ENCODE peak calls at places on chromosomes 6 and 20, in eight cellular contexts. W, Q, P, X, C, A, Y and G are unnamed samples.

GRCh38 chr20:16599257-16599656 is 26.0 kb upstream of the KIF16B start:
- DNase-seq in A (no peak), Y (no peak), P (no peak), W (no peak), Q (no peak), X (no peak), C (no peak), G (peak; percentile 26)

GRCh38 chr6:43698584-43699349 is 11.2 kb upstream of the MRPS18A start:
- DNase-seq in Q (no peak), X (no peak), C (no peak), P (no peak), Y (peak; percentile 59), A (no peak), W (peak; percentile 49), G (no peak)

GRCh38 chr20:33410081-33410742 is 8.9 kb upstream of the CDK5RAP1 start:
- DNase-seq in W (no peak), X (no peak), C (no peak), Q (no peak), A (no peak), Y (no peak), P (no peak), G (no peak)

GRCh38 chr6:121823437-121823851 is 388.0 kb downstream of the GJA1 start:
- DNase-seq in Q (peak; percentile 66), W (no peak), Y (no peak), P (no peak), X (no peak), A (no peak), C (no peak), G (no peak)

GRCh38 chr6:2509746-2510145 is 241.0 kb downstream of the MYLK4 start:
- DNase-seq in P (no peak), Y (no peak), W (no peak), C (no peak), A (no peak), X (no peak), Q (no peak), G (no peak)

GRCh38 chr6:24078200-24078599 is 47.8 kb upstream of the NRSN1 start:
- DNase-seq in A (no peak), P (no peak), Y (no peak), X (no peak), C (no peak), W (no peak), Q (no peak), G (no peak)

GRCh38 chr20:62686869-62687830 is 21.5 kb upstream of the NTSR1 start:
- DNase-seq in W (no peak), Y (peak; percentile 37), X (no peak), P (no peak), Q (no peak), C (no peak), A (no peak), G (no peak)

GRCh38 chr6:47027315-47027714 is 14.8 kb downstream of the ADGRF1 start:
- DNase-seq in C (no peak), Y (no peak), A (no peak), W (no peak), Q (no peak), P (no peak), X (no peak), G (no peak)

GRCh38 chr20:44643596-44644383 is 7.7 kb downstream of the ADA start:
- DNase-seq in C (peak; percentile 56), Q (no peak), P (peak; percentile 34), X (peak; percentile 78), Y (peak; percentile 46), W (peak; percentile 50), A (peak; percentile 63), G (peak; percentile 50)

GRCh38 chr6:132231121-132231520 is 170.2 kb downstream of the MOXD1 start:
- DNase-seq in W (no peak), Y (no peak), Q (no peak), C (no peak), X (no peak), A (no peak), P (no peak), G (no peak)

GRCh38 chr6:36783603-36784378 is 55.5 kb downstream of the CPNE5 start:
- DNase-seq in P (no peak), Q (no peak), Y (no peak), W (no peak), C (no peak), X (no peak), A (no peak), G (no peak)

GRCh38 chr6:84284428-84285033 is 57.1 kb upstream of the CEP162 start:
- DNase-seq in P (no peak), W (no peak), A (peak; percentile 6), Q (no peak), X (no peak), C (no peak), Y (no peak), G (no peak)

GRCh38 chr20:62376112-62377063 is 9.3 kb upstream of the LAMA5 start:
- DNase-seq in P (no peak), X (no peak), W (peak; percentile 70), Y (no peak), Q (no peak), A (no peak), C (peak; percentile 56), G (no peak)

GRCh38 chr6:2055914-2056313 is 189.5 kb downstream of the GMDS start:
- DNase-seq in X (no peak), W (no peak), Q (no peak), C (no peak), A (no peak), P (no peak), Y (no peak), G (no peak)

GRCh38 chr20:48571945-48572589 is 255.7 kb downstream of the PREX1 start:
- DNase-seq in A (no peak), Y (no peak), C (no peak), X (no peak), Q (no peak), P (no peak), W (no peak), G (no peak)

GRCh38 chr20:7693761-7694160 is 246.5 kb downstream of the HAO1 start:
- DNase-seq in X (no peak), Q (no peak), W (no peak), A (no peak), P (no peak), Y (no peak), C (no peak), G (no peak)

GRCh38 chr6:83071023-83071422 is 3.6 kb downstream of the DOP1A start:
- DNase-seq in P (no peak), A (no peak), Y (peak; percentile 6), C (no peak), W (no peak), Q (no peak), X (no peak), G (no peak)

GRCh38 chr6:16165641-16166040 is 36.8 kb downstream of the MYLIP start:
- DNase-seq in A (no peak), Q (no peak), C (no peak), P (no peak), Y (no peak), W (no peak), X (no peak), G (no peak)
- TF ChIP-seq CTCF in A (no peak), Q (no peak), C (no peak), P (no peak), Y (no peak), W (no peak), X (no peak), G (no peak)

GRCh38 chr20:39103305-39103704 is 141.2 kb downstream of the DHX35 start:
- DNase-seq in A (no peak), X (no peak), Q (no peak), Y (no peak), C (no peak), W (no peak), P (no peak), G (no peak)
- TF ChIP-seq CTCF in A (no peak), X (no peak), Q (no peak), Y (no peak), C (no peak), W (no peak), P (no peak), G (no peak)

GRCh38 chr6:147508871-147509608 is 550 bp downstream of the SAMD5 start:
- DNase-seq in X (peak; percentile 65), C (no peak), Y (peak; percentile 28), Q (no peak), A (no peak), W (peak; percentile 61), P (no peak), G (no peak)

GRCh38 chr6:147508073-147508870 is at the start of gene SAMD5:
- DNase-seq in W (peak; percentile 81), Y (peak; percentile 73), C (peak; percentile 47), P (no peak), Q (peak; percentile 16), X (peak; percentile 79), A (no peak), G (peak; percentile 12)

GRCh38 chr6:147504848-147505247 is 3.6 kb upstream of the SAMD5 start:
- DNase-seq in Y (no peak), P (no peak), A (no peak), Q (no peak), W (no peak), X (no peak), C (no peak), G (no peak)

GRCh38 chr6:147507162-147508072 is 1.1 kb upstream of the SAMD5 start:
- DNase-seq in X (peak; percentile 65), A (no peak), Q (no peak), P (no peak), W (peak; percentile 35), Y (peak; percentile 42), C (no peak), G (no peak)

DNA sequence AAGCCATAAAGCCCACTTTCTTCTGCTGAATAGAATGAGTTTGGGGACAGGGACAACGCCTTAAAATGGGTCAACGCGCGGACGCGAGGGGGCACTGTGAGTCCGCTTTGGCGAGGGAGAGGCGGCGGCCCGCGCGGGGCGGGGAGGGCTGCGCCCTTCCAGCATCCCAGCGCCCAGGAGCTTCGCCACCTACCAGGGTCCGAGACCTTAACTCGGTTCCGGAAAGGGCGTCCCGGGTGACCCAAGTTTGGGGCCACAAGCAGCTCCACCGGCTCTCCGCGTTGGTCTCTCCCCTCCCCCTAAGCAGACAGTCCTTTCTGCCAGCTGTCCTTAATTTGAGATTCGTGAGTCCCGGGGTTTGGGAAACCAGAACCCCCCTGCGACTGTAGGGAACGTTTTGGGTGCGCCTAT is 1.8 kb upstream of the SAMD5 start:
- DNase-seq in X (peak; percentile 87), W (peak; percentile 86), Q (no peak), A (no peak), Y (peak; percentile 92), P (no peak), C (peak; percentile 69), G (peak; percentile 75)
- TF ChIP-seq CTCF in X (peak; percentile 79), W (peak; percentile 78), Q (peak; percentile 89), A (no peak), Y (peak; percentile 58), P (no peak), C (peak; percentile 56), G (peak; percentile 74)

DNA sequence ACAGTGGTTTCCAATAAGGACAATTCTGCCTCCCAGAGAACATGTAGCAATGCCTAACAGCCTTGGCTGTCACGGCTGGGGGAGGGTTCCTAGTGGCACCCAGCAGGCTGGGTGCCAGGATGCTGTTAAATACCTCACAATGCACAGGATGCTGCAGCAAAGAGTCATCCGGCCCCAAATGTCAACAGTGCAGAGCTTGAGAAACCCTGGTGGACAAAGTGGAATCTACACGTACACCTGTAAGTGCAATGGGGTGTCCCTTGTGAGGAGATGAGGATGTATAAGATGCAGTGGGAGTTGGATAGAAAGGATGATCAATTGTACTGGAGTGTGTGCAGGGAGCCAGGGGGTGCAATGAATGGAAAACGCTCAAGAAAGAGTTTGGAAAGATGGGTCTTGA is 142.4 kb downstream of the FNDC1 start:
- DNase-seq in C (no peak), X (no peak), Q (no peak), Y (no peak), A (no peak), W (no peak), P (no peak), G (no peak)
- TF ChIP-seq CTCF in C (no peak), X (no peak), Q (no peak), Y (no peak), A (peak; percentile 28), W (no peak), P (no peak), G (no peak)